ENCODE peak calls at places on chromosome 18, in nine cellular contexts. T is ovary, B is A549, L is heart left ventricle, A is body of pancreas, P is sigmoid colon, N is spleen, R is GM12878, U is IMR-90. C is an unnamed sample.

GRCh38 chr18:10170375-10170774 is 256.6 kb downstream of the VAPA start:
- DNase-seq in A (no peak), T (no peak), N (no peak), P (no peak), L (no peak), R (no peak), U (no peak), B (no peak), C (no peak)

GRCh38 chr18:31658670-31659573 is 25.5 kb downstream of the B4GALT6 start:
- DNase-seq in A (no peak), N (no peak), B (no peak), T (no peak), U (no peak), P (no peak), L (no peak), R (peak), C (no peak)

GRCh38 chr18:45730832-45731545 is 7.0 kb downstream of the SLC14A1 start:
- DNase-seq in L (no peak), T (no peak), N (no peak), A (no peak), U (peak), P (no peak), B (peak), R (no peak), C (no peak)

GRCh38 chr18:12726774-12727550 is 24.1 kb downstream of the PSMG2 start:
- DNase-seq in L (no peak), N (no peak), A (peak), P (no peak), B (peak), T (peak), R (no peak), U (peak), C (no peak)

GRCh38 chr18:31386683-31387082 is 10.1 kb downstream of the DSG4 start:
- DNase-seq in N (no peak), A (no peak), U (no peak), L (no peak), P (no peak), T (no peak), B (no peak), R (no peak), C (no peak)

GRCh38 chr18:52277785-52278184 is 62.2 kb upstream of the DCC start:
- DNase-seq in U (no peak), L (no peak), P (no peak), R (no peak), T (no peak), N (no peak), B (no peak), A (no peak), C (no peak)

GRCh38 chr18:49846263-49846662 is 32.9 kb upstream of the ACAA2 start:
- DNase-seq in A (no peak), U (peak), N (no peak), B (no peak), P (no peak), R (no peak), L (no peak), T (no peak), C (no peak)

GRCh38 chr18:23131693-23132319 is 3.5 kb upstream of the CABLES1 start:
- DNase-seq in N (no peak), B (peak), R (peak), P (peak), L (peak), T (peak), A (peak), U (peak), C (no peak)

GRCh38 chr18:13260114-13260926 is 41.8 kb downstream of the LDLRAD4 start:
- DNase-seq in P (no peak), A (no peak), L (peak), B (no peak), R (no peak), N (peak), T (no peak), U (no peak), C (no peak)

GRCh38 chr18:3453540-3454364 is 3.8 kb downstream of the TGIF1 start:
- DNase-seq in T (peak), A (peak), R (no peak), U (peak), P (peak), B (no peak), L (peak), N (peak), C (no peak)

GRCh38 chr18:11736656-11737055 is 47.6 kb downstream of the GNAL start:
- DNase-seq in A (no peak), L (no peak), R (no peak), U (peak), P (no peak), B (no peak), T (no peak), N (no peak), C (no peak)

GRCh38 chr18:49094979-49095632 is 144.3 kb upstream of the SMAD7 start:
- DNase-seq in B (no peak), P (no peak), L (no peak), A (no peak), R (no peak), T (no peak), U (peak), N (no peak), C (no peak)

GRCh38 chr18:62329676-62330454 is 4.8 kb downstream of the TNFRSF11A start:
- DNase-seq in A (peak), B (no peak), U (peak), T (no peak), R (no peak), P (no peak), N (no peak), L (peak), C (no peak)

GRCh38 chr18:23337599-23338444 is 115.3 kb upstream of the RIOK3 start:
- DNase-seq in A (no peak), R (no peak), L (no peak), T (no peak), B (no peak), U (peak), N (no peak), P (no peak), C (no peak)

GRCh38 chr18:23719634-23720201 is 30.5 kb downstream of the LAMA3 start:
- DNase-seq in U (peak), L (peak), A (peak), B (peak), R (no peak), T (no peak), N (no peak), P (no peak), C (no peak)

GRCh38 chr18:62867521-62867920 is 152.2 kb downstream of the PHLPP1 start:
- DNase-seq in T (no peak), N (no peak), P (no peak), R (no peak), B (no peak), U (no peak), A (no peak), L (no peak), C (no peak)

GRCh38 chr18:2478662-2479061 is 92.6 kb downstream of the METTL4 start:
- DNase-seq in A (no peak), R (no peak), L (no peak), B (no peak), T (no peak), U (no peak), P (no peak), N (no peak), C (no peak)

GRCh38 chr18:46073474-46074331 is 1.6 kb upstream of the PSTPIP2 start:
- DNase-seq in A (peak), B (no peak), P (no peak), U (peak), N (peak), T (no peak), R (no peak), L (no peak), C (no peak)

GRCh38 chr18:69785466-69785865 is 162.2 kb downstream of the CD226 start:
- DNase-seq in B (no peak), R (no peak), N (no peak), L (no peak), T (no peak), U (peak), P (no peak), A (no peak), C (no peak)

GRCh38 chr18:41537666-41538065 is 417.4 kb upstream of the PIK3C3 start:
- DNase-seq in N (no peak), L (no peak), B (no peak), P (no peak), T (no peak), U (no peak), R (no peak), A (no peak), C (no peak)

GRCh38 chr18:24799176-24799575 is 338.7 kb downstream of the HRH4 start:
- DNase-seq in R (no peak), N (no peak), U (peak), P (no peak), A (no peak), B (no peak), T (no peak), L (no peak), C (no peak)

GRCh38 chr18:7924616-7925015 is 357.5 kb downstream of the PTPRM start:
- DNase-seq in R (no peak), N (no peak), U (no peak), B (no peak), P (no peak), T (no peak), L (no peak), A (no peak), C (no peak)

GRCh38 chr18:50097702-50098101 is 97.2 kb downstream of the MYO5B start:
- DNase-seq in U (no peak), T (no peak), B (no peak), A (peak), P (no peak), R (no peak), L (no peak), N (no peak), C (no peak)

GRCh38 chr18:60676807-60677206 is 304.2 kb upstream of the MC4R start:
- DNase-seq in A (no peak), T (no peak), B (no peak), U (no peak), L (no peak), N (no peak), P (no peak), R (no peak), C (no peak)

GRCh38 chr18:13362051-13362450 is 143.5 kb downstream of the LDLRAD4 start:
- DNase-seq in R (no peak), U (no peak), A (no peak), T (no peak), L (no peak), N (no peak), B (no peak), P (no peak), C (no peak)

GRCh38 chr18:64208531-64208930 is 59.6 kb upstream of the LINC00305 start:
- DNase-seq in R (no peak), L (no peak), N (no peak), T (no peak), A (no peak), U (no peak), P (no peak), B (no peak), C (no peak)

GRCh38 chr18:53442415-53442783 is 782.1 kb downstream of the MBD2 start:
- DNase-seq in P (no peak), B (no peak), L (no peak), U (no peak), R (no peak), A (no peak), T (no peak), N (no peak), C (no peak)

GRCh38 chr18:58991127-58991798 is 126.6 kb downstream of the ZNF532 start:
- DNase-seq in A (no peak), P (no peak), L (no peak), R (peak), B (no peak), T (no peak), N (no peak), U (peak), C (no peak)

DNA sequence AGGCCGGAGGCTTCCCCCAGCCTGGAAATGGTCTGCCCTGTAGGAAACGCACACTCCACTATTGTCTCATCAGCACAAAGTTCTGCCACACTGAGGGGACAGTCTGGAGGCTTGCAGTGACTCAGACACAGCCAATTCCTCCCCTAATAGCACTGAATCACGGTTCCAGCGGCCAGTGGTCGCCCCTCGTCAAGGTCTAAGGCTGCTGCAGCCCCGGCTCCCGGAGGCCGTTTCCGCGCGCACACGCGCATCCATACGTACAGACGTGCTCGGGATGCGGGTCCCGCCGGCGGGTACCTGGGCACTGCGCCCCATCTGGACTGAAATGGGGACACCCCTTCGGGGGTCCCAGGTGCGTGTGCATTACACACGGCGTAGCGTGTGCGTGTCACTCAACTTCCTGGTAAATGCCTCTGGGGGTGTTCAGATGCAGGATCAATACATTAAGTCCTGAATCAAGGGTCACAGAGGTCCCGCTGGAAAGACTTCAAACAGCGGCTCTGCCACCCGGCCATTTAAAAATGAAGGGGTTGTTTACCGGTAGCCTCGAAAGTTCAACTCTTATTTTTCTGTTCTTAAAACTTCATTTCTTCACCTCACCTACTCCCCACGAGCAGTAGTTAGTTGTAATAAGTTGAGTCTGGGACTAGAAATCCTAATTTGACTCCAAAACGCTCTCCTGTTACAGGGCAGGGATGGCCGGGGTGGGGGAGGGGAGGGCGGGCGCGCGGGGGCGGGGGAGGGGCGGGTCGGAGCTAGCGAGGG is 575 bp upstream of the ZNF516 start:
- DNase-seq in B (peak), T (peak), U (peak), A (peak), R (no peak), P (peak), L (peak), N (peak), C (no peak)
- TF ChIP-seq POLR2A in B (no peak), T (peak), U (peak), A (peak), R (peak), P (no peak), L (no peak), N (no peak), C (peak)

GRCh38 chr18:55998071-55998522 is 410.1 kb upstream of the TCF4 start:
- DNase-seq in P (no peak), B (no peak), L (no peak), T (peak), R (no peak), N (no peak), U (peak), A (peak), C (no peak)

GRCh38 chr18:55999641-56000040 is 411.6 kb upstream of the TCF4 start:
- DNase-seq in U (no peak), P (no peak), R (no peak), N (no peak), T (no peak), B (no peak), A (no peak), L (no peak), C (no peak)

GRCh38 chr18:55996726-55997125 is 408.7 kb upstream of the TCF4 start:
- DNase-seq in B (no peak), T (no peak), U (no peak), R (no peak), P (no peak), L (no peak), A (no peak), N (no peak), C (no peak)

GRCh38 chr18:56000041-56000440 is 412.0 kb upstream of the TCF4 start:
- DNase-seq in T (no peak), U (no peak), B (no peak), A (no peak), R (no peak), P (no peak), N (no peak), L (no peak), C (no peak)

GRCh38 chr18:55997156-55997561 is 409.2 kb upstream of the TCF4 start:
- DNase-seq in T (no peak), P (no peak), R (no peak), B (no peak), L (no peak), A (no peak), U (no peak), N (no peak), C (no peak)
- TF ChIP-seq CTCF in T (no peak), P (no peak), R (no peak), B (no peak), L (peak), A (no peak), U (no peak), N (no peak), C (peak)

DNA sequence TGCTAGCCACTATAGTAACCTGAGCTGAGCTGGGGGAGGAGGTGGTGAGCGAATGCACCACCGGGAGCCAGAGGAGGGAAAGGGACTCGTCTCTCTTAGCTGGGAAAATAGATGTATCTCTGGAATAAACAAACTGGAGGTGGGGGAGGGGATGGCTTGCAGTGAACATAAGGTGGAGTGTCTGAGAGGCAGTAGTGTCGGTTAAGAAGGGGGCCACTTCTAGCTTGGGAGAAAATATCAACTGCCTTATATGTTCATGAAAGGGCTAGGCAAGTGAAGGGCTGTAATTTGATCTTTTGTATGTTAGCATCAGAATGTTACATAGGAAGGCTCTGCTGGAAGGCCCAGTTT is 2.2 kb downstream of the SETBP1 start:
- DNase-seq in T (peak), R (no peak), U (no peak), A (peak), N (no peak), B (no peak), P (peak), L (no peak), C (no peak)
- H3K4me3 ChIP-seq in T (peak), R (peak), U (no peak), A (no peak), N (peak), B (no peak), P (peak), L (peak), C (no peak)

GRCh38 chr18:51197661-51198424 is at the start of gene MEX3C:
- DNase-seq in P (peak), B (peak), A (peak), R (peak), L (peak), N (peak), U (peak), T (peak), C (peak)
- TF ChIP-seq POLR2A in P (no peak), B (peak), A (peak), R (peak), L (peak), N (peak), U (no peak), T (peak), C (peak)

C was measured in esophagus squamous epithelium.